ENCODE peak calls at places on chromosomes 13 and 19, in five cellular contexts. C, M, Y, S and E are unnamed samples.

GRCh38 chr19:18089726-18090125 is 3.0 kb upstream of the IL12RB1 start:
- DNase-seq in Y (no peak), S (no peak), M (no peak), C (no peak), E (no peak)

GRCh38 chr13:94263038-94263437 is 216.4 kb downstream of the DCT start:
- DNase-seq in Y (no peak), M (no peak), C (no peak), S (no peak), E (no peak)

GRCh38 chr13:33014291-33014690 is 1.9 kb upstream of the KL start:
- DNase-seq in M (no peak), Y (no peak), S (no peak), C (no peak), E (no peak)

GRCh38 chr19:29678484-29679106 is 13.3 kb downstream of the PLEKHF1 start:
- DNase-seq in M (no peak), S (no peak), C (peak), Y (no peak), E (no peak)

GRCh38 chr19:6739884-6740588 is 556 bp downstream of the TRIP10 start:
- DNase-seq in Y (no peak), M (no peak), C (peak), S (no peak), E (no peak)

GRCh38 chr19:1672038-1672768 is 19.8 kb upstream of the TCF3 start:
- DNase-seq in S (no peak), Y (no peak), M (peak), C (no peak), E (no peak)

GRCh38 chr13:53137777-53138176 is 109.2 kb downstream of the OLFM4 start:
- DNase-seq in C (no peak), Y (no peak), M (no peak), S (no peak), E (no peak)

GRCh38 chr13:24747248-24748151 is 16.5 kb upstream of the RNF17 start:
- DNase-seq in S (no peak), M (no peak), Y (no peak), C (no peak), E (no peak)

GRCh38 chr19:4295972-4296771 is 6.0 kb downstream of the TMIGD2 start:
- DNase-seq in C (no peak), Y (no peak), M (no peak), S (no peak), E (no peak)

GRCh38 chr13:49262634-49263033 is 14.9 kb downstream of the CDADC1 start:
- DNase-seq in M (no peak), Y (no peak), C (no peak), S (no peak), E (no peak)

GRCh38 chr13:59043016-59043415 is 1120.7 kb downstream of the DIAPH3 start:
- DNase-seq in Y (no peak), S (no peak), M (no peak), C (no peak), E (no peak)

GRCh38 chr13:98142427-98143156 is at the start of gene FARP1:
- DNase-seq in S (no peak), C (peak), M (no peak), Y (no peak), E (no peak)

GRCh38 chr19:46478356-46478986 is 7.1 kb upstream of the PNMA8A start:
- DNase-seq in C (no peak), M (no peak), Y (no peak), S (no peak), E (no peak)

GRCh38 chr19:46515879-46516350 is 20.2 kb upstream of the PNMA8B start:
- DNase-seq in M (no peak), Y (no peak), C (no peak), S (no peak), E (no peak)

GRCh38 chr13:75452564-75452963 is 29.4 kb downstream of the TBC1D4 start:
- DNase-seq in M (no peak), Y (no peak), S (no peak), C (no peak), E (no peak)

GRCh38 chr19:47284324-47284899 is 9.7 kb downstream of the INAFM1 start:
- DNase-seq in S (no peak), C (no peak), Y (no peak), M (no peak), E (no peak)

GRCh38 chr13:76271728-76272232 is 614.4 kb downstream of the KCTD12 start:
- DNase-seq in M (no peak), Y (no peak), C (no peak), S (no peak), E (no peak)

GRCh38 chr19:44992336-44993163 is 8.7 kb upstream of the RELB start:
- DNase-seq in M (no peak), C (no peak), S (no peak), Y (no peak), E (no peak)

GRCh38 chr19:13974073-13974472 is 21.8 kb downstream of the DCAF15 start:
- DNase-seq in S (no peak), C (no peak), M (no peak), Y (no peak), E (peak)

GRCh38 chr13:77001540-77001939 is 9.7 kb downstream of the CLN5 start:
- DNase-seq in M (no peak), Y (no peak), S (no peak), C (no peak), E (no peak)

GRCh38 chr19:852136-853013 is at the start of gene ELANE:
- DNase-seq in S (no peak), Y (no peak), M (no peak), C (no peak), E (no peak)

GRCh38 chr13:80132741-80133601 is 208.0 kb downstream of the SPRY2 start:
- DNase-seq in C (peak), S (no peak), M (no peak), Y (no peak), E (no peak)

GRCh38 chr13:109666656-109667448 is 119.5 kb downstream of the IRS2 start:
- DNase-seq in Y (no peak), S (no peak), M (no peak), C (no peak), E (peak)

GRCh38 chr13:70170689-70171088 is 62.4 kb upstream of the KLHL1 start:
- DNase-seq in M (no peak), C (no peak), S (no peak), Y (no peak), E (no peak)